ENCODE peak calls at places on chromosome 15, in four cellular contexts. One of them, this sample, is unnamed.

GRCh38 chr15:72184165-72184811 is 13.3 kb downstream of the GRAMD2A start:
- DNase-seq in GM12878: no peak
- DNase-seq in A549: peak
- DNase-seq in K562: no peak
- DNase-seq in this sample: no peak

GRCh38 chr15:90539789-90540188 is 10.1 kb downstream of the CRTC3 start:
- DNase-seq in A549: no peak
- DNase-seq in GM12878: no peak
- DNase-seq in K562: no peak
- DNase-seq in this sample: no peak

GRCh38 chr15:60660290-60661051 is 181.5 kb upstream of the ICE2 start:
- DNase-seq in A549: no peak
- DNase-seq in K562: no peak
- DNase-seq in GM12878: no peak
- DNase-seq in this sample: peak

GRCh38 chr15:88908697-88909621 is 4.2 kb downstream of the MFGE8 start:
- DNase-seq in GM12878: no peak
- DNase-seq in K562: peak
- DNase-seq in A549: no peak
- DNase-seq in this sample: peak

GRCh38 chr15:36428102-36428845 is 151.2 kb upstream of the CDIN1 start:
- DNase-seq in GM12878: no peak
- DNase-seq in K562: peak
- DNase-seq in A549: peak
- DNase-seq in this sample: peak

GRCh38 chr15:94080416-94080815 is 150.9 kb upstream of the MCTP2 start:
- DNase-seq in GM12878: no peak
- DNase-seq in A549: no peak
- DNase-seq in K562: no peak
- DNase-seq in this sample: no peak

GRCh38 chr15:62392411-62392810 is 227.3 kb upstream of the C2CD4B start:
- DNase-seq in GM12878: no peak
- DNase-seq in K562: peak
- DNase-seq in A549: no peak
- DNase-seq in this sample: peak

GRCh38 chr15:59687831-59688230 is 1.3 kb downstream of the BNIP2 start:
- DNase-seq in K562: peak
- DNase-seq in GM12878: peak
- DNase-seq in A549: no peak
- DNase-seq in this sample: peak

GRCh38 chr15:33197636-33198035 is 3.1 kb upstream of the FMN1 start:
- DNase-seq in K562: no peak
- DNase-seq in GM12878: no peak
- DNase-seq in A549: no peak
- DNase-seq in this sample: no peak

GRCh38 chr15:91953432-91953831 is 99.9 kb downstream of the SLCO3A1 start:
- DNase-seq in A549: no peak
- DNase-seq in K562: no peak
- DNase-seq in GM12878: no peak
- DNase-seq in this sample: no peak

GRCh38 chr15:90086868-90087268 is 15.4 kb downstream of the IDH2 start:
- DNase-seq in K562: peak
- DNase-seq in GM12878: no peak
- DNase-seq in A549: peak
- DNase-seq in this sample: peak

GRCh38 chr15:31364301-31365031 is 37.8 kb downstream of the KLF13 start:
- DNase-seq in A549: no peak
- DNase-seq in K562: peak
- DNase-seq in GM12878: no peak
- DNase-seq in this sample: no peak

GRCh38 chr15:101390462-101390861 is 95.4 kb upstream of the SNRPA1 start:
- DNase-seq in A549: no peak
- DNase-seq in K562: no peak
- DNase-seq in GM12878: no peak
- DNase-seq in this sample: no peak

GRCh38 chr15:30882861-30883433 is 20.8 kb upstream of the FAN1 start:
- DNase-seq in A549: no peak
- DNase-seq in K562: no peak
- DNase-seq in GM12878: no peak
- DNase-seq in this sample: no peak

GRCh38 chr15:47326934-47327333 is 390.4 kb upstream of the SEMA6D start:
- DNase-seq in GM12878: no peak
- DNase-seq in K562: no peak
- DNase-seq in A549: no peak
- DNase-seq in this sample: no peak

GRCh38 chr15:68464451-68465090 is 32.6 kb upstream of the ITGA11 start:
- DNase-seq in GM12878: no peak
- DNase-seq in A549: no peak
- DNase-seq in K562: no peak
- DNase-seq in this sample: peak

GRCh38 chr15:39195988-39196486 is 384.8 kb upstream of the THBS1 start:
- DNase-seq in GM12878: no peak
- DNase-seq in A549: peak
- DNase-seq in K562: no peak
- DNase-seq in this sample: peak

GRCh38 chr15:101641134-101641764 is 10.9 kb downstream of the TM2D3 start:
- DNase-seq in GM12878: peak
- DNase-seq in A549: peak
- DNase-seq in K562: peak
- DNase-seq in this sample: peak

GRCh38 chr15:98126326-98127090 is 166.0 kb downstream of the ARRDC4 start:
- DNase-seq in GM12878: no peak
- DNase-seq in A549: no peak
- DNase-seq in K562: no peak
- DNase-seq in this sample: no peak

GRCh38 chr15:34514251-34514760 is 69.1 kb downstream of the GOLGA8B start:
- DNase-seq in GM12878: no peak
- DNase-seq in K562: peak
- DNase-seq in A549: peak
- DNase-seq in this sample: no peak

GRCh38 chr15:63044645-63045437 is 2.3 kb downstream of the TPM1 start:
- DNase-seq in A549: no peak
- DNase-seq in GM12878: no peak
- DNase-seq in K562: no peak
- DNase-seq in this sample: peak

GRCh38 chr15:84894743-84895425 is 10.4 kb downstream of the SLC28A1 start:
- DNase-seq in K562: no peak
- DNase-seq in A549: no peak
- DNase-seq in GM12878: no peak
- DNase-seq in this sample: no peak

GRCh38 chr15:31605467-31605931 is 278.9 kb downstream of the KLF13 start:
- DNase-seq in K562: no peak
- DNase-seq in A549: no peak
- DNase-seq in GM12878: no peak
- DNase-seq in this sample: peak

GRCh38 chr15:51878446-51879386 is 49.3 kb downstream of the TMOD3 start:
- DNase-seq in A549: no peak
- DNase-seq in K562: peak
- DNase-seq in GM12878: no peak
- DNase-seq in this sample: peak

GRCh38 chr15:90660195-90660995 is 56.8 kb upstream of the BLM start:
- DNase-seq in A549: peak
- DNase-seq in K562: peak
- DNase-seq in GM12878: peak
- DNase-seq in this sample: peak

GRCh38 chr15:59372352-59373211 is at the start of gene MYO1E:
- DNase-seq in K562: no peak
- DNase-seq in A549: peak
- DNase-seq in GM12878: peak
- DNase-seq in this sample: peak

GRCh38 chr15:38454687-38455071 is 752 bp downstream of the FAM98B start:
- DNase-seq in GM12878: no peak
- DNase-seq in K562: no peak
- DNase-seq in A549: no peak
- DNase-seq in this sample: peak

GRCh38 chr15:35305906-35306305 is 220.8 kb upstream of the NANOGP8 start:
- DNase-seq in GM12878: no peak
- DNase-seq in A549: no peak
- DNase-seq in K562: peak
- DNase-seq in this sample: peak

GRCh38 chr15:29102911-29103824 is 166.5 kb downstream of the NSMCE3 start:
- DNase-seq in K562: no peak
- DNase-seq in GM12878: no peak
- DNase-seq in A549: no peak
- DNase-seq in this sample: no peak

GRCh38 chr15:52529289-52529929 is 729 bp upstream of the MYO5A start:
- DNase-seq in K562: no peak
- DNase-seq in GM12878: no peak
- DNase-seq in A549: no peak
- DNase-seq in this sample: no peak

GRCh38 chr15:68646156-68646555 is 67.4 kb downstream of the CORO2B start:
- DNase-seq in GM12878: no peak
- DNase-seq in A549: no peak
- DNase-seq in K562: no peak
- DNase-seq in this sample: no peak

GRCh38 chr15:90266485-90266884 is 1.0 kb downstream of the NGRN start:
- DNase-seq in A549: no peak
- DNase-seq in K562: peak
- DNase-seq in GM12878: no peak
- DNase-seq in this sample: peak

GRCh38 chr15:98177950-98178848 is 217.7 kb downstream of the ARRDC4 start:
- DNase-seq in GM12878: no peak
- DNase-seq in K562: peak
- DNase-seq in A549: peak
- DNase-seq in this sample: peak

GRCh38 chr15:76169013-76169412 is 109.2 kb downstream of the TMEM266 start:
- DNase-seq in GM12878: no peak
- DNase-seq in K562: peak
- DNase-seq in A549: no peak
- DNase-seq in this sample: peak

GRCh38 chr15:67186226-67186649 is 68.2 kb downstream of the AAGAB start:
- DNase-seq in GM12878: no peak
- DNase-seq in A549: no peak
- DNase-seq in K562: no peak
- DNase-seq in this sample: no peak

GRCh38 chr15:89477411-89478242 is 18.8 kb downstream of the RHCG start:
- DNase-seq in K562: no peak
- DNase-seq in GM12878: no peak
- DNase-seq in A549: no peak
- DNase-seq in this sample: no peak

GRCh38 chr15:93826798-93827197 is 404.6 kb upstream of the MCTP2 start:
- DNase-seq in K562: no peak
- DNase-seq in GM12878: no peak
- DNase-seq in A549: no peak
- DNase-seq in this sample: no peak

GRCh38 chr15:48748535-48748934 is 62.3 kb downstream of the CEP152 start:
- DNase-seq in GM12878: no peak
- DNase-seq in A549: no peak
- DNase-seq in K562: no peak
- DNase-seq in this sample: peak
- TF ChIP-seq ELK1 in GM12878: no peak
- TF ChIP-seq ELK1 in A549: no peak
- TF ChIP-seq ELK1 in K562: no peak
- TF ChIP-seq ELK1 in this sample: no peak

GRCh38 chr15:25056484-25057429 is 102.0 kb downstream of the SNRPN start:
- DNase-seq in A549: no peak
- DNase-seq in K562: peak
- DNase-seq in GM12878: no peak
- DNase-seq in this sample: no peak

GRCh38 chr15:25053000-25053815 is 98.4 kb downstream of the SNRPN start:
- DNase-seq in GM12878: no peak
- DNase-seq in K562: no peak
- DNase-seq in A549: no peak
- DNase-seq in this sample: no peak

GRCh38 chr15:25055356-25056068 is 100.7 kb downstream of the SNRPN start:
- DNase-seq in GM12878: no peak
- DNase-seq in K562: no peak
- DNase-seq in A549: no peak
- DNase-seq in this sample: no peak

GRCh38 chr15:25054329-25054728 is 99.5 kb downstream of the SNRPN start:
- DNase-seq in GM12878: no peak
- DNase-seq in K562: no peak
- DNase-seq in A549: no peak
- DNase-seq in this sample: no peak

GRCh38 chr15:25054943-25055342 is 100.2 kb downstream of the SNRPN start:
- DNase-seq in K562: no peak
- DNase-seq in A549: no peak
- DNase-seq in GM12878: no peak
- DNase-seq in this sample: no peak
- TF ChIP-seq ELK1 in K562: no peak
- TF ChIP-seq ELK1 in A549: no peak
- TF ChIP-seq ELK1 in GM12878: no peak
- TF ChIP-seq ELK1 in this sample: no peak

DNA sequence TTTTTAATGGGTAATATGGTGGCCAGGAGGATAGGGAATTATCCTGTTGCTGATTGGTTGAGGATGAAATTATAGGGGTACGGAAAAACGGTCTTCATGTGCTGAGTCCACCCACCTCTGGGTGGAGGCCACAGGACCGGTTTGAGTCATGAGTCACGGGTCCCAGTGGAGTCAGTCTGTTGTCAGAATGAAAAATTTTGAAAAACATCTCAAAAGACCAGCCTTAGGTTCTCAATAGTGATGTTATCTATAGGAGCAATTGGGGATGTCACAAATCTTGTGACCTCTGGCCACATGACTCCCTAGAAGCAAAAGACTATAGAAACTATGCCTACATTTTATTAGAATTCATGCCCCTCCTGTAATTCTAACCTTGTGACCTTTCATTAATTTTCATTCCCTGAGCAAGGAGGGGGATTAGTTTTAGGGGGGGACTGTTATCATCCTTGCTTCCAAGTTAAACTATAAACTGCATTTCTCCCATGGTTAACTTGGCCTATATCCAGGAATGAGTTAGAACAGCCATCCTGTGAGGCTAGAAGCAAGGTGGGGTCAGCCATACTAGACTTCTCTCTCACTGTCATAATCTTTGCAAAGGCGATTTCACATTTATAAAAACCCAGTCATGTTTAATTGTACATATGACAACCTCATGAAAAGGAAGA is 101.2 kb downstream of the TCF12 start:
- DNase-seq in K562: peak
- DNase-seq in A549: no peak
- DNase-seq in GM12878: no peak
- DNase-seq in this sample: no peak
- TF ChIP-seq ELK1 in K562: no peak
- TF ChIP-seq ELK1 in A549: no peak
- TF ChIP-seq ELK1 in GM12878: no peak
- TF ChIP-seq ELK1 in this sample: no peak

GRCh38 chr15:69908060-69908459 is 189.7 kb downstream of the TLE3 start:
- DNase-seq in A549: no peak
- DNase-seq in K562: no peak
- DNase-seq in GM12878: no peak
- DNase-seq in this sample: no peak
- TF ChIP-seq ELK1 in A549: no peak
- TF ChIP-seq ELK1 in K562: no peak
- TF ChIP-seq ELK1 in GM12878: no peak
- TF ChIP-seq ELK1 in this sample: no peak

DNA sequence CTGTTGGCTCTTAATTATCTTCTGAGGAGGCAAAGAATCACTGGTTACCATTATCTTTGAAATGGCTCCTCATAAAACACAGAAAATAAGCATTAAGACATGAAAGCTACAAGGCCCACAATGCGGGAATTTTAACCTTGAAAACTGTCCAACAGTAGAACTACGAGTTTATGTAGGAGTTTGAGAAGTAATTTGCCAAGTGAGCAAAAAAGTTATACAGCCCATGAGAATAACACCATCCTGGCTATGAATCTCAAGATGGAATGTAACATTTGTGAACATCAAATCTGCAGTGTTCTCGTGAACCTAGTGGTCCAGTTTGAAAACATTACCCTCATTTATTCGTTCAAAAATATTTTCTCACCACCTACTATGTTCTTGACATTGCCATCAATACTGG is 172.4 kb downstream of the ALDH1A2 start:
- DNase-seq in K562: no peak
- DNase-seq in GM12878: no peak
- DNase-seq in A549: no peak
- DNase-seq in this sample: no peak
- TF ChIP-seq ELK1 in K562: no peak
- TF ChIP-seq ELK1 in GM12878: no peak
- TF ChIP-seq ELK1 in A549: no peak
- TF ChIP-seq ELK1 in this sample: no peak

This sample was measured in IMR-90.